ENCODE peak calls at places on chromosomes 11 and 22, in seven cellular contexts. C is H9, P is GM23248, Z is A549, M is body of pancreas, Y is tibial artery, E is spleen. G is an unnamed sample.

GRCh38 chr11:110928373-110928772 is 216.1 kb upstream of the ARHGAP20 start:
- DNase-seq in C (no peak), P (no peak), Z (no peak), M (no peak), Y (no peak), E (no peak), G (no peak)

GRCh38 chr11:124716596-124716995 is 23.1 kb upstream of the NRGN start:
- DNase-seq in C (no peak), P (peak; percentile 11), Z (no peak), M (no peak), Y (no peak), E (no peak), G (no peak)

GRCh38 chr11:1781593-1781975 is 17.9 kb upstream of the CTSD start:
- DNase-seq in C (no peak), P (no peak), Z (no peak), M (no peak), Y (peak; percentile 60), E (no peak), G (no peak)

GRCh38 chr22:35630891-35631290 is 13.8 kb upstream of the MB start:
- DNase-seq in C (no peak), P (no peak), Z (no peak), M (no peak), Y (peak; percentile 52), E (peak; percentile 44), G (no peak)

GRCh38 chr11:108891143-108891542 is 226.3 kb downstream of the DDX10 start:
- DNase-seq in C (no peak), P (no peak), Z (no peak), M (no peak), Y (no peak), E (no peak), G (no peak)

GRCh38 chr11:65854161-65854592 is 3.8 kb downstream of the CFL1 start:
- DNase-seq in C (peak; percentile 19), P (no peak), Z (no peak), M (no peak), Y (peak; percentile 57), E (no peak), G (no peak)

GRCh38 chr11:121733858-121734257 is 281.1 kb upstream of the SORL1-AS1 start:
- DNase-seq in C (no peak), P (no peak), Z (no peak), M (no peak), Y (no peak), E (no peak), G (no peak)

GRCh38 chr11:128262463-128263345 is 324.7 kb downstream of the ETS1 start:
- DNase-seq in C (no peak), P (no peak), Z (no peak), M (no peak), Y (no peak), E (no peak), G (no peak)

GRCh38 chr11:105000797-105001196 is 22.2 kb downstream of the CASP5 start:
- DNase-seq in C (peak; percentile 66), P (peak; percentile 12), Z (no peak), M (peak; percentile 26), Y (no peak), E (peak; percentile 80), G (no peak)

GRCh38 chr11:86559311-86559945 is 113.0 kb downstream of the ME3 start:
- DNase-seq in C (no peak), P (peak; percentile 79), Z (no peak), M (no peak), Y (no peak), E (no peak), G (peak; percentile 50)

GRCh38 chr11:16846305-16846704 is 107.9 kb downstream of the C11orf58 start:
- DNase-seq in C (no peak), P (no peak), Z (no peak), M (no peak), Y (no peak), E (no peak), G (no peak)

GRCh38 chr11:68021167-68021787 is 9.2 kb upstream of the NDUFS8 start:
- DNase-seq in C (peak; percentile 67), P (no peak), Z (no peak), M (peak; percentile 57), Y (no peak), E (no peak), G (no peak)

GRCh38 chr11:120565436-120566155 is 54.0 kb downstream of the GRIK4 start:
- DNase-seq in C (peak; percentile 26), P (peak; percentile 55), Z (no peak), M (no peak), Y (peak; percentile 32), E (no peak), G (no peak)

GRCh38 chr11:111363985-111364384 is 15.1 kb downstream of the POU2AF1 start:
- DNase-seq in C (no peak), P (no peak), Z (no peak), M (no peak), Y (no peak), E (no peak), G (no peak)

GRCh38 chr22:37228106-37229011 is 15.7 kb downstream of the RAC2 start:
- DNase-seq in C (no peak), P (peak; percentile 53), Z (no peak), M (no peak), Y (no peak), E (peak; percentile 88), G (peak; percentile 44)

GRCh38 chr11:57552479-57552878 is 15.0 kb downstream of the UBE2L6 start:
- DNase-seq in C (no peak), P (no peak), Z (no peak), M (peak; percentile 31), Y (no peak), E (no peak), G (no peak)

GRCh38 chr11:102139081-102139498 is 28.8 kb downstream of the YAP1 start:
- DNase-seq in C (no peak), P (peak; percentile 89), Z (no peak), M (no peak), Y (peak; percentile 70), E (no peak), G (peak; percentile 25)

GRCh38 chr11:99037057-99037456 is 16.3 kb downstream of the CNTN5 start:
- DNase-seq in C (no peak), P (no peak), Z (no peak), M (no peak), Y (no peak), E (no peak), G (no peak)

GRCh38 chr22:24582111-24582814 is 10.6 kb downstream of the LRRC75B start:
- DNase-seq in C (no peak), P (no peak), Z (no peak), M (no peak), Y (no peak), E (peak; percentile 63), G (no peak)

GRCh38 chr22:35568751-35569725 is 28.4 kb downstream of the RASD2 start:
- DNase-seq in C (no peak), P (peak; percentile 94), Z (no peak), M (no peak), Y (no peak), E (no peak), G (no peak)

DNA sequence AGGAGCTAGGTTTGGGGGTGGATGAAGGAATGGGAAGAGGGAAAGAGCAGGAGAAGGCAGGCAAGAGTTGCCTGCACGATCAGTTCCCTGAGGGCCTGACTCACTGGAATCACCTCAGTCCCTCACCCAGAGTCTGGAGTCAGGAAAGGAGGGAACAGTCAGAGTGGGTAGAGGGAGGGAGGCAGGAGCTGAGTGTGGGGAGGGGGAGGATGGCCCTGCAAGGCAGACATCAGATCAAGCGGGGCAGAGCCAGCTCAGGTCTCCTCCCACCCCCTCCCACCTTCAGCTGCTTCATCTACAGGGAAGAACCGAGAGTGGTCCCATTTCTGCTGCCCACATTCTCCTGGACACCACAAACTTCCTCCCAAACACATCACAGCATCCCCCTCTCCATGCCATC is 58.9 kb downstream of the PDE2A start:
- DNase-seq in C (no peak), P (no peak), Z (no peak), M (no peak), Y (no peak), E (no peak), G (no peak)
- H3K4me1 ChIP-seq in C (no peaks in the 10 kb centered on the region), P (no peaks in the 10 kb centered on the region), Z (peaks cover 3% of the 10 kb centered on the region), M (no peaks in the 10 kb centered on the region), Y (peaks cover 4% of the 10 kb centered on the region), E (peaks cover 94% of the 10 kb centered on the region), G (peaks cover 25% of the 10 kb centered on the region)

GRCh38 chr22:40276877-40277823 is 69.2 kb upstream of the ADSL start:
- DNase-seq in C (no peak), P (peak; percentile 84), Z (no peak), M (no peak), Y (peak; percentile 73), E (no peak), G (peak; percentile 45)

GRCh38 chr22:40273319-40273718 is 73.0 kb upstream of the ADSL start:
- DNase-seq in C (no peak), P (no peak), Z (no peak), M (no peak), Y (no peak), E (no peak), G (no peak)

GRCh38 chr22:40281717-40282116 is 64.6 kb upstream of the ADSL start:
- DNase-seq in C (no peak), P (no peak), Z (no peak), M (no peak), Y (no peak), E (no peak), G (no peak)

GRCh38 chr22:40279017-40279416 is 67.3 kb upstream of the ADSL start:
- DNase-seq in C (no peak), P (no peak), Z (no peak), M (no peak), Y (no peak), E (no peak), G (no peak)
- H3K4me1 ChIP-seq in C (no peaks in the 10 kb centered on the region), P (peaks cover 10% of the 10 kb centered on the region), Z (peaks cover 7% of the 10 kb centered on the region), M (peaks cover 22% of the 10 kb centered on the region), Y (no peaks in the 10 kb centered on the region), E (peaks cover 38% of the 10 kb centered on the region), G (no peaks in the 10 kb centered on the region)

DNA sequence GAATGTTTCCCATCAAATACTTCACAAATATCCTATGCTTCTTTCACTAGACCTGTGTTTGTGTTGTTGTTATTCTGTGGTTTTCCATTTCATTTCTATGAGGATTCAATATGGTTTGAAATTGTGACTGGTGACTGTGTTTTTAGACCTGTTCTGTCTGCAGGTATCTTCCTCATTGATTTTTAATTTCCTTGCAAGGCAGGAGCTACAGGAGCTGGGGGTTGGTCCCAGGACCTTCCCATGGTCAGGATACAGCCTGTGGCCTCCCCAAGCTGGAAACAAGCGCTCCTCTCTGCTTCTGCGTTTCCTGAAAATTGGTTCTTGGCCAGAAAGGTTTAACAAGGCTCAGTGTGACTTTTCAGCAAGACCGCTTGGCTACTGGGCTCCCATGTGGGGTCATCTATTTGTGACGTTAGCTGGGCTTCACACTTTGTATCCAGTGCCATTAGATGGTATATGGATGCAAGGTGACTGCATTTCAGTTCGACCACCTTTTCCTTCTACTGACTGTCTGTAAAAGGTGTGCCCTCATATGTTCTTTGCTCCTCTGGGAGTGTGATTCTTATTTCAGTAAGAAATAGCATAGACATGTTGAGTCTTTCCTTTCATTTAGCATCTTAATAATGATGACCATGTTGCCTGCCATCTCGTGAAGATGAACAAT is 21.5 kb downstream of the IGLL5 start:
- DNase-seq in C (no peak), P (no peak), Z (no peak), M (no peak), Y (no peak), E (peak; percentile 21), G (no peak)
- H3K4me1 ChIP-seq in C (no peaks in the 10 kb centered on the region), P (no peaks in the 10 kb centered on the region), Z (no peaks in the 10 kb centered on the region), M (no peaks in the 10 kb centered on the region), Y (no peaks in the 10 kb centered on the region), E (peaks cover 10% of the 10 kb centered on the region), G (no peaks in the 10 kb centered on the region)

GRCh38 chr11:44862546-44863101 is 88.1 kb downstream of the TP53I11 start:
- DNase-seq in C (no peak), P (no peak), Z (no peak), M (no peak), Y (no peak), E (no peak), G (no peak)
- H3K4me1 ChIP-seq in C (peaks cover 12% of the 10 kb centered on the region), P (peaks cover 14% of the 10 kb centered on the region), Z (peaks cover 43% of the 10 kb centered on the region), M (peaks cover 9% of the 10 kb centered on the region), Y (peaks cover 39% of the 10 kb centered on the region), E (peaks cover 15% of the 10 kb centered on the region), G (peaks cover 9% of the 10 kb centered on the region)

GRCh38 chr22:39238966-39239510 is 5.7 kb downstream of the PDGFB start:
- DNase-seq in C (no peak), P (no peak), Z (no peak), M (no peak), Y (no peak), E (no peak), G (no peak)
- H3K4me1 ChIP-seq in C (no peaks in the 10 kb centered on the region), P (peaks cover 10% of the 10 kb centered on the region), Z (peaks cover 42% of the 10 kb centered on the region), M (peaks cover 86% of the 10 kb centered on the region), Y (peaks cover 20% of the 10 kb centered on the region), E (peaks cover 78% of the 10 kb centered on the region), G (peaks cover 84% of the 10 kb centered on the region)

G was measured in heart left ventricle.